ENCODE peak calls at places on chromosome X, in six cellular contexts. U, X, I, M, F and W are unnamed samples.
A peak's percentile ranks its signal among the peaks of the same experiment; 100 is the strongest.

GRCh38 chrX:133482345-133483041 is 67.2 kb upstream of the GPC4 start:
- DNase-seq in U (no peak), X (no peak), I (no peak), M (no peak), F (no peak), W (no peak)

GRCh38 chrX:46298821-46299220 is 246.4 kb downstream of the ZNF674 start:
- DNase-seq in U (no peak), X (no peak), I (no peak), M (no peak), F (no peak), W (no peak)

GRCh38 chrX:137194164-137194563 is 160.4 kb upstream of the GPR101 start:
- DNase-seq in U (peak; percentile 3), X (peak; percentile 24), I (peak; percentile 5), M (peak; percentile 5), F (peak; percentile 12), W (peak; percentile 42)

GRCh38 chrX:24148535-24149345 is 789 bp upstream of the ZFX start:
- DNase-seq in U (no peak), X (peak; percentile 10), I (no peak), M (peak; percentile 42), F (peak; percentile 23), W (peak; percentile 63)

GRCh38 chrX:31074522-31074921 is 2.7 kb upstream of the FTHL17 start:
- DNase-seq in U (no peak), X (no peak), I (no peak), M (no peak), F (no peak), W (no peak)

GRCh38 chrX:72478351-72478750 is 94.3 kb downstream of the HDAC8 start:
- DNase-seq in U (no peak), X (no peak), I (no peak), M (no peak), F (no peak), W (no peak)

GRCh38 chrX:17226736-17227135 is 148.3 kb upstream of the NHS start:
- DNase-seq in U (peak; percentile 34), X (peak; percentile 12), I (no peak), M (no peak), F (no peak), W (no peak)

GRCh38 chrX:115892056-115892708 is 278.4 kb upstream of the AGTR2 start:
- DNase-seq in U (no peak), X (no peak), I (no peak), M (no peak), F (peak; percentile 24), W (no peak)

GRCh38 chrX:2901367-2902036 is 27.6 kb downstream of the ARSD start:
- DNase-seq in U (no peak), X (no peak), I (no peak), M (no peak), F (peak; percentile 23), W (peak; percentile 39)

GRCh38 chrX:48021026-48021900 is 14.5 kb downstream of the SPACA5 start:
- DNase-seq in U (no peak), X (peak; percentile 64), I (peak; percentile 25), M (peak; percentile 84), F (peak; percentile 71), W (peak; percentile 64)

GRCh38 chrX:19065535-19065934 is 56.7 kb downstream of the ADGRG2 start:
- DNase-seq in U (no peak), X (no peak), I (no peak), M (no peak), F (no peak), W (no peak)

GRCh38 chrX:49166914-49167739 is 4.6 kb downstream of the MAGIX start:
- DNase-seq in U (no peak), X (no peak), I (peak; percentile 51), M (peak; percentile 58), F (no peak), W (no peak)

GRCh38 chrX:115960440-115961084 is 210.0 kb upstream of the AGTR2 start:
- DNase-seq in U (no peak), X (no peak), I (no peak), M (no peak), F (no peak), W (no peak)

GRCh38 chrX:54413753-54414152 is 26.5 kb upstream of the TSR2 start:
- DNase-seq in U (no peak), X (no peak), I (no peak), M (no peak), F (peak; percentile 45), W (no peak)

GRCh38 chrX:80335062-80335830 is 85.0 kb upstream of the TENT5D start:
- DNase-seq in U (no peak), X (peak; percentile 84), I (no peak), M (no peak), F (no peak), W (peak; percentile 36)

GRCh38 chrX:101257448-101258259 is 33.5 kb downstream of the TAF7L start:
- DNase-seq in U (no peak), X (no peak), I (no peak), M (no peak), F (peak; percentile 0), W (no peak)

GRCh38 chrX:50107470-50107869 is 93.3 kb downstream of the AKAP4 start:
- DNase-seq in U (no peak), X (no peak), I (no peak), M (no peak), F (no peak), W (no peak)

GRCh38 chrX:109952050-109952449 is 50.9 kb upstream of the TMEM164 start:
- DNase-seq in U (no peak), X (no peak), I (no peak), M (no peak), F (no peak), W (no peak)

GRCh38 chrX:153477901-153478300 is 7.5 kb upstream of the HAUS7 start:
- DNase-seq in U (no peak), X (no peak), I (no peak), M (no peak), F (no peak), W (no peak)

GRCh38 chrX:153477458-153477857 is 7.1 kb upstream of the HAUS7 start:
- DNase-seq in U (no peak), X (no peak), I (no peak), M (no peak), F (no peak), W (no peak)

GRCh38 chrX:153477039-153477438 is 6.7 kb upstream of the HAUS7 start:
- DNase-seq in U (no peak), X (no peak), I (no peak), M (peak; percentile 87), F (no peak), W (no peak)

GRCh38 chrX:153475751-153476281 is 5.4 kb upstream of the HAUS7 start:
- DNase-seq in U (no peak), X (no peak), I (no peak), M (no peak), F (no peak), W (no peak)

DNA sequence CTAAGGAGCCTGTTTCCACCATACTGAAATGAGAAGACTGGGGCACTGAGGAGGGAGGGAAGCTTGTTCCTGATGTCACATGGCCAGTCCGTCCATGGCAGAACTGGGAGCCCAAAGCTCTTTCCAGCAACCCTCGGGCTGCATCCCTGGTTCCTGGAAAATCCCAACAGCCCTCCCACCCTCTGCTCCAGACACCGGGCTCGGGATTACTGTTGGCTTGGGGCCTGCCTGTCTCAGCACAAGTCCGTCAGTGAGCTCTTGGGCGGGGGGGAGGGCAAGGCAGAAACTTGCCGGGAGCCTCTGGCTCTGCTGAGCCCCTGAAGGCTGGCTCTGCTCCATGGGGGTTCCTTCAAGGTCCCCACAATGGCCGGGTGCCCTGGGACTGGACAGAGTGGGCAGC is 6.3 kb upstream of the HAUS7 start:
- DNase-seq in U (no peak), X (no peak), I (no peak), M (peak; percentile 66), F (no peak), W (no peak)
- TF ChIP-seq JUN in U (no peak), X (no peak), I (no peak), M (no peak), F (no peak), W (no peak)

GRCh38 chrX:68072016-68072415 is 361.3 kb downstream of the OPHN1 start:
- DNase-seq in U (no peak), X (no peak), I (no peak), M (peak; percentile 9), F (no peak), W (no peak)
- TF ChIP-seq JUN in U (no peak), X (no peak), I (no peak), M (no peak), F (no peak), W (no peak)

GRCh38 chrX:119602701-119603255 is 3.4 kb downstream of the NKRF start:
- DNase-seq in U (no peak), X (no peak), I (no peak), M (no peak), F (no peak), W (no peak)

GRCh38 chrX:119606508-119607389 is 525 bp upstream of the NKRF start:
- DNase-seq in U (no peak), X (no peak), I (no peak), M (no peak), F (no peak), W (no peak)

GRCh38 chrX:119605739-119606507 is at the start of gene NKRF:
- DNase-seq in U (peak; percentile 56), X (peak; percentile 85), I (peak; percentile 83), M (peak; percentile 92), F (peak; percentile 82), W (peak; percentile 94)

GRCh38 chrX:119604778-119605177 is 1.4 kb downstream of the NKRF start:
- DNase-seq in U (no peak), X (no peak), I (no peak), M (peak; percentile 2), F (no peak), W (no peak)

GRCh38 chrX:119605398-119605738 is 856 bp downstream of the NKRF start:
- DNase-seq in U (no peak), X (no peak), I (no peak), M (peak; percentile 1), F (peak; percentile 3), W (peak; percentile 1)
- TF ChIP-seq JUN in U (no peak), X (no peak), I (no peak), M (no peak), F (no peak), W (no peak)

GRCh38 chrX:140762061-140762460 is 52.5 kb downstream of the LINC00632 start:
- DNase-seq in U (no peak), X (peak; percentile 39), I (peak; percentile 26), M (peak; percentile 46), F (peak; percentile 5), W (peak; percentile 68)

GRCh38 chrX:140767646-140768045 is 58.1 kb downstream of the LINC00632 start:
- DNase-seq in U (no peak), X (no peak), I (no peak), M (no peak), F (no peak), W (no peak)

GRCh38 chrX:140766024-140766611 is 56.6 kb downstream of the LINC00632 start:
- DNase-seq in U (no peak), X (peak; percentile 40), I (peak; percentile 28), M (peak; percentile 54), F (peak; percentile 27), W (peak; percentile 68)

GRCh38 chrX:140765043-140765784 is 55.7 kb downstream of the LINC00632 start:
- DNase-seq in U (no peak), X (peak; percentile 9), I (no peak), M (peak; percentile 32), F (no peak), W (peak; percentile 31)

DNA sequence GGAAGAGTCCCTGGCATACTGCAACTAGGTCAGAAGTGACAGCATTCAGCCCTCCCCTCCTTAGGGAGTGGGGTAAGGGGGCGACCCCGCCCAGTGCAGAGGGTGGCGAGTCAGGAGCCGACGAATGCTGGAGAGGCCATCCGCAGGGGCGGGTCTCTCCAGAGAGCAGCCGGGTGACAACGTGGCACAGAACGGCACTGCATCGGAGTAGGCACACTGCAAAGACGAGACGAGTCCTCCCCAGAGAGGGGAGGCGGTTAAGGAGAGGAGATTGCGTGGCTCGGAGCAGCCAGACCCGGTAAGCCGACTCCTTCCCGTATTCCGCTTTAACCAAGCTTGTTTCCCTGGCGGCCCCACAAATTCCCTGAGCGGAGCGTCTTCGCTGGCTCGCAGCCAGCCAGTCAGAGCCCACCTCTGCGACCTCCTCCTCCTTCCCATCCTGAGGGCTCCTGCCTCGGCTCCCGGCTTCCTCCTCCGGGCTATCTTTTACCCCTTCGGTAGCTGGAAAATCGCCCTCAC is 54.9 kb downstream of the LINC00632 start:
- DNase-seq in U (peak; percentile 25), X (peak; percentile 49), I (peak; percentile 3), M (peak; percentile 27), F (no peak), W (no peak)
- TF ChIP-seq JUN in U (no peak), X (no peak), I (no peak), M (no peak), F (no peak), W (no peak)